ENCODE peak calls at places on chromosome 3, in six cellular contexts. W, M, C, B, O and H are unnamed samples.

GRCh38 chr3:102141096-102141912 is 292.0 kb downstream of the NFKBIZ start:
- DNase-seq in B (no peak), M (no peak), C (no peak), O (peak), W (no peak), H (peak)

GRCh38 chr3:8442993-8443670 is 58.5 kb upstream of the LMCD1 start:
- DNase-seq in M (no peak), C (no peak), B (no peak), O (peak), W (no peak), H (peak)

GRCh38 chr3:129890125-129890524 is 3.4 kb downstream of the TMCC1 start:
- DNase-seq in W (no peak), O (no peak), C (no peak), M (no peak), B (no peak), H (no peak)

GRCh38 chr3:129820587-129820986 is 72.9 kb downstream of the TMCC1 start:
- DNase-seq in M (no peak), W (no peak), C (no peak), O (no peak), B (no peak), H (no peak)

GRCh38 chr3:112086018-112086854 is at the start of gene C3orf52:
- DNase-seq in M (peak), C (peak), W (peak), B (peak), O (peak), H (peak)

GRCh38 chr3:38019658-38020341 is 9.6 kb downstream of the PLCD1 start:
- DNase-seq in O (no peak), B (peak), W (no peak), M (no peak), C (no peak), H (no peak)

GRCh38 chr3:171001957-171002694 is 24.4 kb downstream of the SLC2A2 start:
- DNase-seq in O (peak), M (no peak), W (no peak), B (no peak), C (no peak), H (peak)

GRCh38 chr3:83354205-83354604 is 1592.8 kb upstream of the GBE1 start:
- DNase-seq in W (no peak), B (no peak), M (no peak), C (no peak), O (no peak), H (no peak)

GRCh38 chr3:45623846-45624245 is 29.3 kb downstream of the LIMD1 start:
- DNase-seq in M (no peak), O (no peak), C (no peak), W (no peak), B (no peak), H (no peak)

GRCh38 chr3:126135398-126136076 is 44.8 kb downstream of the ALDH1L1 start:
- DNase-seq in C (no peak), W (no peak), B (peak), M (no peak), O (no peak), H (no peak)

GRCh38 chr3:188959013-188959412 is 212.8 kb upstream of the TPRG1 start:
- DNase-seq in O (no peak), C (no peak), W (no peak), B (no peak), M (no peak), H (no peak)

GRCh38 chr3:194671511-194671899 is 486 bp downstream of the LSG1 start:
- DNase-seq in O (peak), B (no peak), C (peak), M (no peak), W (peak), H (peak)

GRCh38 chr3:119937229-119937628 is 155.3 kb downstream of the NR1I2 start:
- DNase-seq in W (no peak), M (no peak), C (no peak), O (peak), B (no peak), H (peak)

GRCh38 chr3:4978966-4979400 is 254 bp upstream of the BHLHE40 start:
- DNase-seq in M (peak), C (peak), B (peak), O (peak), W (no peak), H (peak)

GRCh38 chr3:88986834-88987233 is 120.6 kb upstream of the EPHA3 start:
- DNase-seq in W (no peak), B (no peak), M (no peak), C (no peak), O (peak), H (peak)

GRCh38 chr3:122992138-122992537 is 35.4 kb downstream of the SEMA5B start:
- DNase-seq in W (no peak), B (no peak), C (no peak), M (no peak), O (no peak), H (no peak)

GRCh38 chr3:196147116-196147515 is 64.1 kb downstream of the ZDHHC19 start:
- DNase-seq in M (no peak), B (no peak), O (no peak), C (no peak), W (no peak), H (no peak)

GRCh38 chr3:43695443-43695842 is 4.7 kb downstream of the ABHD5 start:
- DNase-seq in C (no peak), O (peak), W (no peak), B (no peak), M (no peak), H (peak)

GRCh38 chr3:176562381-176562780 is 634.9 kb downstream of the TBL1XR1 start:
- DNase-seq in W (no peak), M (no peak), O (no peak), C (no peak), B (no peak), H (no peak)

GRCh38 chr3:110955301-110955880 is 116.2 kb upstream of the NECTIN3 start:
- DNase-seq in C (no peak), O (peak), B (no peak), M (no peak), W (no peak), H (peak)

GRCh38 chr3:169218314-169218983 is 445.1 kb downstream of the MECOM start:
- DNase-seq in B (no peak), O (peak), M (no peak), W (peak), C (no peak), H (peak)

GRCh38 chr3:99366663-99367429 is 271.5 kb upstream of the COL8A1 start:
- DNase-seq in B (no peak), M (no peak), O (no peak), C (no peak), W (peak), H (peak)